ENCODE peak calls at places on chromosomes 11 and 22, in seven cellular contexts. P is uterus; D is psoas muscle; H is stimulated activated naive CD8-positive, alpha-beta T cell treated with anti-CD3 and anti-CD28 coated beads, Interleukin-15, Interleukin-2, amounts not matched to agents 100 U/mL and 50 U/mL, for 24 hours; Z is activated CD4-positive, alpha-beta T cell treated with anti-CD3 and anti-CD28 coated beads, Interleukin-2, amount 50 U/mL, for 1 hour; U is hepatic stellate cell; Y is dorsolateral prefrontal cortex. T is an unnamed sample.

GRCh38 chr11:4637662-4638047 is 378 bp downstream of the OR51D1 start:
- DNase-seq in Z (no peak), U (no peak), D (no peak), Y (no peak), P (no peak), H (no peak), T (no peak)

GRCh38 chr11:68968306-68969255 is 12.2 kb downstream of the MRGPRD start:
- DNase-seq in D (peak), U (no peak), Z (no peak), Y (peak), H (no peak), P (peak), T (no peak)

GRCh38 chr11:57417056-57417455 is 9.9 kb downstream of the SLC43A3 start:
- DNase-seq in U (no peak), P (peak), H (no peak), Y (no peak), Z (no peak), D (no peak), T (no peak)

GRCh38 chr11:121654506-121655480 is 202.0 kb upstream of the SORL1-AS1 start:
- DNase-seq in D (no peak), H (no peak), Z (no peak), P (no peak), U (peak), Y (no peak), T (no peak)

GRCh38 chr22:37809672-37810333 is 2.1 kb downstream of the GCAT start:
- DNase-seq in P (no peak), U (no peak), Z (no peak), Y (no peak), H (no peak), D (no peak), T (no peak)

GRCh38 chr22:35910013-35910860 is 118.4 kb downstream of the RBFOX2 start:
- DNase-seq in D (no peak), H (no peak), Y (no peak), P (no peak), Z (no peak), U (no peak), T (no peak)

GRCh38 chr22:40193429-40194421 is 16.0 kb downstream of the TNRC6B start:
- DNase-seq in H (no peak), Z (no peak), U (no peak), Y (no peak), D (no peak), P (no peak), T (no peak)

GRCh38 chr22:38244106-38244505 is 28.7 kb downstream of the TMEM184B start:
- DNase-seq in H (no peak), D (no peak), U (no peak), P (no peak), Z (no peak), Y (no peak), T (no peak)

GRCh38 chr11:14638561-14638960 is 5.0 kb upstream of the PDE3B start:
- DNase-seq in P (no peak), U (no peak), H (peak), D (no peak), Z (no peak), Y (no peak), T (no peak)

GRCh38 chr11:94539420-94539819 is 4.3 kb upstream of the FUT4 start:
- DNase-seq in D (no peak), Y (no peak), H (no peak), U (no peak), P (no peak), Z (no peak), T (no peak)

GRCh38 chr11:124672531-124673215 is 866 bp downstream of the SIAE start:
- DNase-seq in P (no peak), D (no peak), Z (no peak), Y (no peak), H (no peak), U (no peak), T (no peak)